ENCODE peak calls at places on chromosomes 16 and 17, in seven cellular contexts. One of them, this sample, is unnamed.

GRCh38 chr17:76018801-76019200 is 8.3 kb downstream of the EVPL start:
- DNase-seq in thoracic aorta: no peak
- DNase-seq in GDM1: no peak
- DNase-seq in activated CD8-positive, alpha-beta T cell treated with anti-CD3 and anti-CD28 coated beads, Interleukin-2, amount 10 ng/mL, durations not matched to agents 7 days and 5 days: no peak
- DNase-seq in progenitor cell of endocrine pancreas: no peak
- DNase-seq in HFFc6: no peak
- DNase-seq in cerebellum: no peak
- DNase-seq in this sample: no peak

GRCh38 chr16:85300451-85300968 is 188.2 kb upstream of the CIBAR2 start:
- DNase-seq in progenitor cell of endocrine pancreas: no peak
- DNase-seq in HFFc6: no peak
- DNase-seq in cerebellum: peak; percentile 63
- DNase-seq in GDM1: no peak
- DNase-seq in activated CD8-positive, alpha-beta T cell treated with anti-CD3 and anti-CD28 coated beads, Interleukin-2, amount 10 ng/mL, durations not matched to agents 7 days and 5 days: no peak
- DNase-seq in thoracic aorta: no peak
- DNase-seq in this sample: no peak

GRCh38 chr16:54266363-54266955 is 20.1 kb downstream of the IRX3 start:
- DNase-seq in thoracic aorta: no peak
- DNase-seq in HFFc6: no peak
- DNase-seq in activated CD8-positive, alpha-beta T cell treated with anti-CD3 and anti-CD28 coated beads, Interleukin-2, amount 10 ng/mL, durations not matched to agents 7 days and 5 days: no peak
- DNase-seq in cerebellum: no peak
- DNase-seq in GDM1: no peak
- DNase-seq in progenitor cell of endocrine pancreas: no peak
- DNase-seq in this sample: no peak

GRCh38 chr17:76107507-76107906 is 3.9 kb upstream of the EXOC7 start:
- DNase-seq in progenitor cell of endocrine pancreas: no peak
- DNase-seq in HFFc6: no peak
- DNase-seq in GDM1: no peak
- DNase-seq in thoracic aorta: no peak
- DNase-seq in cerebellum: no peak
- DNase-seq in activated CD8-positive, alpha-beta T cell treated with anti-CD3 and anti-CD28 coated beads, Interleukin-2, amount 10 ng/mL, durations not matched to agents 7 days and 5 days: no peak
- DNase-seq in this sample: peak; percentile 19

GRCh38 chr17:80967404-80967872 is 24.2 kb upstream of the CHMP6 start:
- DNase-seq in HFFc6: no peak
- DNase-seq in thoracic aorta: no peak
- DNase-seq in GDM1: no peak
- DNase-seq in progenitor cell of endocrine pancreas: no peak
- DNase-seq in activated CD8-positive, alpha-beta T cell treated with anti-CD3 and anti-CD28 coated beads, Interleukin-2, amount 10 ng/mL, durations not matched to agents 7 days and 5 days: no peak
- DNase-seq in cerebellum: no peak
- DNase-seq in this sample: no peak

GRCh38 chr17:29032798-29033197 is 10.1 kb upstream of the PIPOX start:
- DNase-seq in cerebellum: no peak
- DNase-seq in activated CD8-positive, alpha-beta T cell treated with anti-CD3 and anti-CD28 coated beads, Interleukin-2, amount 10 ng/mL, durations not matched to agents 7 days and 5 days: no peak
- DNase-seq in GDM1: no peak
- DNase-seq in HFFc6: no peak
- DNase-seq in thoracic aorta: no peak
- DNase-seq in progenitor cell of endocrine pancreas: no peak
- DNase-seq in this sample: peak; percentile 61

GRCh38 chr16:50574852-50575251 is 26.7 kb downstream of the NKD1 start:
- DNase-seq in GDM1: no peak
- DNase-seq in cerebellum: no peak
- DNase-seq in thoracic aorta: no peak
- DNase-seq in progenitor cell of endocrine pancreas: no peak
- DNase-seq in activated CD8-positive, alpha-beta T cell treated with anti-CD3 and anti-CD28 coated beads, Interleukin-2, amount 10 ng/mL, durations not matched to agents 7 days and 5 days: no peak
- DNase-seq in HFFc6: no peak
- DNase-seq in this sample: no peak

GRCh38 chr16:55661842-55662479 is 6.2 kb downstream of the SLC6A2 start:
- DNase-seq in cerebellum: no peak
- DNase-seq in progenitor cell of endocrine pancreas: no peak
- DNase-seq in GDM1: no peak
- DNase-seq in HFFc6: peak; percentile 66
- DNase-seq in activated CD8-positive, alpha-beta T cell treated with anti-CD3 and anti-CD28 coated beads, Interleukin-2, amount 10 ng/mL, durations not matched to agents 7 days and 5 days: no peak
- DNase-seq in thoracic aorta: no peak
- DNase-seq in this sample: no peak

GRCh38 chr17:79714129-79714528 is 16.6 kb upstream of the ENPP7 start:
- DNase-seq in progenitor cell of endocrine pancreas: no peak
- DNase-seq in cerebellum: no peak
- DNase-seq in thoracic aorta: no peak
- DNase-seq in GDM1: no peak
- DNase-seq in HFFc6: no peak
- DNase-seq in activated CD8-positive, alpha-beta T cell treated with anti-CD3 and anti-CD28 coated beads, Interleukin-2, amount 10 ng/mL, durations not matched to agents 7 days and 5 days: no peak
- DNase-seq in this sample: no peak

GRCh38 chr16:12971216-12971615 is 69.8 kb downstream of the SHISA9 start:
- DNase-seq in HFFc6: peak; percentile 1
- DNase-seq in activated CD8-positive, alpha-beta T cell treated with anti-CD3 and anti-CD28 coated beads, Interleukin-2, amount 10 ng/mL, durations not matched to agents 7 days and 5 days: no peak
- DNase-seq in cerebellum: no peak
- DNase-seq in progenitor cell of endocrine pancreas: no peak
- DNase-seq in GDM1: no peak
- DNase-seq in thoracic aorta: no peak
- DNase-seq in this sample: no peak